ENCODE peak calls at places on chromosome 11, in seven cellular contexts. J is progenitor cell of endocrine pancreas, T is cardiac muscle cell, E is stomach, Y is NB4, F is tibial nerve, X is AG09309. H is an unnamed sample.

GRCh38 chr11:13160745-13161144 is 116.8 kb upstream of the BMAL1 start:
- DNase-seq in E (no peak), Y (no peak), F (no peak), J (no peak), T (no peak), X (no peak), H (peak)

GRCh38 chr11:46450846-46451470 is 59.4 kb upstream of the CHRM4 start:
- DNase-seq in X (no peak), J (no peak), F (no peak), T (peak), E (no peak), Y (no peak), H (no peak)

GRCh38 chr11:67071420-67072284 is 15.0 kb downstream of the RHOD start:
- DNase-seq in T (peak), J (peak), Y (peak), X (no peak), F (peak), E (peak), H (peak)

GRCh38 chr11:27058456-27058855 is 17.8 kb downstream of the BBOX1 start:
- DNase-seq in F (no peak), X (peak), T (no peak), J (no peak), Y (no peak), E (no peak), H (no peak)

GRCh38 chr11:69355346-69355940 is 61.5 kb downstream of the MYEOV start:
- DNase-seq in Y (no peak), E (peak), F (no peak), X (no peak), T (no peak), J (no peak), H (no peak)

GRCh38 chr11:121936781-121937447 is 179.1 kb downstream of the BLID start:
- DNase-seq in F (no peak), E (no peak), X (peak), J (no peak), Y (no peak), T (peak), H (no peak)

GRCh38 chr11:133669371-133670046 is 137.2 kb upstream of the OPCML start:
- DNase-seq in F (no peak), T (no peak), X (no peak), J (no peak), E (no peak), Y (no peak), H (no peak)

GRCh38 chr11:28833169-28833568 is 725.0 kb downstream of the METTL15 start:
- DNase-seq in T (no peak), F (no peak), X (no peak), E (no peak), Y (no peak), J (no peak), H (no peak)

GRCh38 chr11:117096973-117097566 is 1.2 kb downstream of the SIK3 start:
- DNase-seq in F (no peak), E (no peak), J (no peak), X (no peak), Y (peak), T (no peak), H (no peak)

GRCh38 chr11:112901904-112902303 is 59.3 kb upstream of the NCAM1 start:
- DNase-seq in E (no peak), Y (no peak), T (no peak), X (no peak), F (no peak), J (no peak), H (no peak)

GRCh38 chr11:106714179-106714578 is 304.1 kb downstream of the GUCY1A2 start:
- DNase-seq in Y (no peak), F (no peak), T (peak), X (no peak), E (no peak), J (no peak), H (no peak)

GRCh38 chr11:12205330-12205729 is 94.9 kb downstream of the MICAL2 start:
- DNase-seq in J (no peak), E (no peak), F (no peak), T (peak), Y (no peak), X (no peak), H (no peak)

GRCh38 chr11:6817668-6818067 is 18.2 kb upstream of the OR6A2 start:
- DNase-seq in E (no peak), Y (no peak), F (no peak), J (no peak), T (no peak), X (no peak), H (no peak)
- TF ChIP-seq CTCF in E (no peak), Y (no peak), F (no peak), J (no peak), T (no peak), X (peak), H (no peak)

GRCh38 chr11:131760191-131760951 is 390.0 kb downstream of the NTM start:
- DNase-seq in F (no peak), T (peak), J (no peak), Y (peak), X (peak), E (no peak), H (no peak)
- TF ChIP-seq CTCF in F (no peak), T (peak), J (peak), Y (no peak), X (peak), E (no peak), H (no peak)

DNA sequence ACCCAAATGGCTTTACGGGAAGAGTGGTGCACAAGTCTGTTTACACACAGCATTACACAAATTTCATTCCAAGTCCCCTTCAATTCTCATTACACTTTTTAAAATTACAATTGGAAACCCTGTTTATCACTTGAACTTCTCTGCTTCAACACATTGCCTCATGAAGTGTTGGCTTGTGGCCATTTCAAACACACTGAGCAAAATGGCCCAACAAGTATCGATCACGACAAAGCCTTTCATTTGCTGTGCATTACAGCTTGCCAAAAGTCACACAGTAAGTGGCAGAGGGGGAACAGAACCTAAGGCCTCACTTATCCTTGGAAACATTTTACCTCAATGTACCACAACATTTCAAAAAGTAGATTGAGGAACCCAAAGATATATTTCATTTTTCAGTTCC is 18.0 kb upstream of the TPH1 start:
- DNase-seq in E (no peak), F (no peak), Y (no peak), T (no peak), J (no peak), X (no peak), H (no peak)
- TF ChIP-seq CTCF in E (no peak), F (no peak), Y (no peak), T (no peak), J (no peak), X (no peak), H (no peak)

GRCh38 chr11:134725211-134725610 is 313.2 kb upstream of the B3GAT1 start:
- DNase-seq in F (no peak), Y (no peak), X (no peak), T (no peak), J (no peak), E (no peak), H (no peak)

GRCh38 chr11:134727636-134728035 is 315.6 kb upstream of the B3GAT1 start:
- DNase-seq in J (no peak), Y (no peak), T (no peak), F (no peak), E (no peak), X (no peak), H (no peak)

GRCh38 chr11:134727204-134727603 is 315.2 kb upstream of the B3GAT1 start:
- DNase-seq in T (no peak), F (no peak), E (no peak), Y (peak), J (no peak), X (no peak), H (no peak)

GRCh38 chr11:134724779-134725140 is 312.7 kb upstream of the B3GAT1 start:
- DNase-seq in X (no peak), T (no peak), E (no peak), J (no peak), F (no peak), Y (no peak), H (no peak)

GRCh38 chr11:134725939-134726639 is 314.0 kb upstream of the B3GAT1 start:
- DNase-seq in X (no peak), E (peak), J (peak), F (no peak), T (no peak), Y (no peak), H (no peak)
- TF ChIP-seq CTCF in X (no peak), E (peak), J (peak), F (no peak), T (no peak), Y (no peak), H (peak)

GRCh38 chr11:64918056-64918455 is 1.0 kb upstream of the ATG2A start:
- DNase-seq in X (peak), E (no peak), F (no peak), T (peak), J (no peak), Y (peak), H (peak)
- TF ChIP-seq CTCF in X (peak), E (no peak), F (peak), T (peak), J (peak), Y (no peak), H (peak)